ENCODE peak calls at places on chromosomes 5 and 9, in seven cellular contexts. Y is T-helper 2 cell; U is NT2/D1; E is activated CD8-positive, alpha-beta memory T cell treated with anti-CD3 and anti-CD28 coated beads for 48 hours; G is left colon; S is hepatic stellate cell; C is spleen. A is an unnamed sample.

GRCh38 chr9:123423036-123423640 is 67.1 kb downstream of the CRB2 start:
- DNase-seq in E (no peak), Y (no peak), U (no peak), S (no peak), G (no peak), C (peak), A (no peak)

GRCh38 chr9:119697996-119698395 is 328.8 kb upstream of the BRINP1 start:
- DNase-seq in C (no peak), Y (no peak), S (no peak), U (no peak), E (no peak), G (no peak), A (no peak)

GRCh38 chr5:157563373-157564148 is 12.0 kb downstream of the ADAM19 start:
- DNase-seq in E (no peak), C (no peak), S (peak), U (no peak), Y (no peak), G (no peak), A (no peak)

GRCh38 chr9:22446589-22446949 is at the start of gene DMRTA1:
- DNase-seq in S (peak), G (peak), E (no peak), Y (peak), C (peak), U (peak), A (peak)

GRCh38 chr9:110021891-110022290 is 186.1 kb downstream of the C9orf152 start:
- DNase-seq in U (no peak), C (no peak), S (no peak), Y (peak), E (no peak), G (no peak), A (no peak)

GRCh38 chr5:124065508-124065907 is 553.5 kb downstream of the CSNK1G3 start:
- DNase-seq in E (no peak), U (no peak), Y (no peak), S (no peak), C (no peak), G (no peak), A (no peak)

GRCh38 chr5:55894135-55894534 is 43.0 kb downstream of the IL31RA start:
- DNase-seq in U (no peak), G (no peak), E (no peak), Y (peak), S (no peak), C (no peak), A (no peak)

GRCh38 chr5:138659561-138659960 is 84.4 kb upstream of the HSPA9 start:
- DNase-seq in G (no peak), Y (no peak), E (no peak), S (no peak), C (peak), U (no peak), A (no peak)

GRCh38 chr9:85742630-85742928 is 825 bp upstream of the AGTPBP1 start:
- DNase-seq in E (no peak), Y (peak), G (no peak), U (no peak), S (peak), C (no peak), A (no peak)

GRCh38 chr9:121386442-121387175 is 16.6 kb upstream of the STOM start:
- DNase-seq in S (no peak), G (no peak), E (no peak), U (no peak), Y (no peak), C (no peak), A (no peak)

GRCh38 chr5:150152636-150153462 is 2.8 kb downstream of the PDGFRB start:
- DNase-seq in S (no peak), C (no peak), U (no peak), E (no peak), Y (no peak), G (no peak), A (no peak)

GRCh38 chr9:123544007-123544827 is 188.2 kb downstream of the CRB2 start:
- DNase-seq in S (peak), C (no peak), U (peak), E (no peak), G (no peak), Y (peak), A (no peak)

GRCh38 chr9:137226338-137227056 is 805 bp upstream of the RNF224 start:
- DNase-seq in G (no peak), Y (no peak), S (no peak), U (no peak), E (no peak), C (no peak), A (no peak)

GRCh38 chr5:62779010-62779422 is 200.4 kb downstream of the LRRC70 start:
- DNase-seq in G (no peak), E (no peak), Y (peak), C (no peak), U (peak), S (peak), A (no peak)

GRCh38 chr9:89676281-89676680 is 71.5 kb downstream of the GADD45G start:
- DNase-seq in C (no peak), G (peak), U (no peak), S (no peak), Y (no peak), E (no peak), A (peak)